ENCODE peak calls at places on chromosomes 2 and 18, in ten cellular contexts. L, D, E, A, M, K, V, S, W and B are unnamed samples.

GRCh38 chr2:16383411-16383810 is 282.2 kb downstream of the CYRIA start:
- DNase-seq in L (no peak), D (no peak), E (no peak), A (no peak), M (no peak), K (no peak), V (no peak), S (no peak), W (no peak), B (no peak)

GRCh38 chr2:224127871-224128501 is 88.9 kb upstream of the SERPINE2 start:
- DNase-seq in L (no peak), D (no peak), E (no peak), A (no peak), M (no peak), K (peak), V (peak), S (no peak), W (no peak), B (no peak)

GRCh38 chr2:118112771-118113334 is 24.6 kb downstream of the INSIG2 start:
- DNase-seq in L (no peak), D (peak), E (no peak), A (no peak), M (no peak), K (no peak), V (no peak), S (no peak), W (no peak), B (no peak)

GRCh38 chr2:69138247-69138754 is 125.3 kb downstream of the ANTXR1 start:
- DNase-seq in L (no peak), D (peak), E (no peak), A (no peak), M (no peak), K (no peak), V (no peak), S (no peak), W (no peak), B (no peak)

GRCh38 chr2:136051001-136051724 is 65.7 kb upstream of the DARS1 start:
- DNase-seq in L (no peak), D (no peak), E (no peak), A (no peak), M (no peak), K (no peak), V (no peak), S (no peak), W (no peak), B (no peak)

GRCh38 chr2:80354858-80355257 is 50.3 kb upstream of the LRRTM1 start:
- DNase-seq in L (peak), D (no peak), E (no peak), A (no peak), M (no peak), K (no peak), V (no peak), S (no peak), W (no peak), B (no peak)

GRCh38 chr2:63581266-63581961 is 6.9 kb downstream of the WDPCP start:
- DNase-seq in L (no peak), D (no peak), E (no peak), A (peak), M (no peak), K (peak), V (no peak), S (no peak), W (peak), B (no peak)

GRCh38 chr2:170434900-170435640 is 257.1 kb downstream of the MYO3B start:
- DNase-seq in L (no peak), D (no peak), E (peak), A (no peak), M (no peak), K (no peak), V (no peak), S (no peak), W (no peak), B (no peak)

GRCh38 chr2:42117923-42118758 is 51.0 kb upstream of the EML4 start:
- DNase-seq in L (no peak), D (no peak), E (peak), A (no peak), M (no peak), K (peak), V (no peak), S (no peak), W (no peak), B (no peak)

GRCh38 chr2:193695367-193695766 is 1500.6 kb upstream of the TMEFF2 start:
- DNase-seq in L (no peak), D (peak), E (no peak), A (no peak), M (no peak), K (peak), V (no peak), S (no peak), W (no peak), B (no peak)

GRCh38 chr2:201796478-201796865 is 9.9 kb upstream of the CDK15 start:
- DNase-seq in L (no peak), D (no peak), E (no peak), A (no peak), M (no peak), K (no peak), V (no peak), S (no peak), W (no peak), B (no peak)

GRCh38 chr2:201794261-201794660 is 12.1 kb upstream of the CDK15 start:
- DNase-seq in L (no peak), D (no peak), E (no peak), A (no peak), M (no peak), K (no peak), V (no peak), S (no peak), W (no peak), B (no peak)

GRCh38 chr2:201797175-201797840 is 9.0 kb upstream of the CDK15 start:
- DNase-seq in L (no peak), D (no peak), E (no peak), A (no peak), M (no peak), K (no peak), V (no peak), S (no peak), W (no peak), B (no peak)

GRCh38 chr2:201793631-201794030 is 12.7 kb upstream of the CDK15 start:
- DNase-seq in L (no peak), D (no peak), E (no peak), A (no peak), M (no peak), K (no peak), V (no peak), S (no peak), W (no peak), B (no peak)

DNA sequence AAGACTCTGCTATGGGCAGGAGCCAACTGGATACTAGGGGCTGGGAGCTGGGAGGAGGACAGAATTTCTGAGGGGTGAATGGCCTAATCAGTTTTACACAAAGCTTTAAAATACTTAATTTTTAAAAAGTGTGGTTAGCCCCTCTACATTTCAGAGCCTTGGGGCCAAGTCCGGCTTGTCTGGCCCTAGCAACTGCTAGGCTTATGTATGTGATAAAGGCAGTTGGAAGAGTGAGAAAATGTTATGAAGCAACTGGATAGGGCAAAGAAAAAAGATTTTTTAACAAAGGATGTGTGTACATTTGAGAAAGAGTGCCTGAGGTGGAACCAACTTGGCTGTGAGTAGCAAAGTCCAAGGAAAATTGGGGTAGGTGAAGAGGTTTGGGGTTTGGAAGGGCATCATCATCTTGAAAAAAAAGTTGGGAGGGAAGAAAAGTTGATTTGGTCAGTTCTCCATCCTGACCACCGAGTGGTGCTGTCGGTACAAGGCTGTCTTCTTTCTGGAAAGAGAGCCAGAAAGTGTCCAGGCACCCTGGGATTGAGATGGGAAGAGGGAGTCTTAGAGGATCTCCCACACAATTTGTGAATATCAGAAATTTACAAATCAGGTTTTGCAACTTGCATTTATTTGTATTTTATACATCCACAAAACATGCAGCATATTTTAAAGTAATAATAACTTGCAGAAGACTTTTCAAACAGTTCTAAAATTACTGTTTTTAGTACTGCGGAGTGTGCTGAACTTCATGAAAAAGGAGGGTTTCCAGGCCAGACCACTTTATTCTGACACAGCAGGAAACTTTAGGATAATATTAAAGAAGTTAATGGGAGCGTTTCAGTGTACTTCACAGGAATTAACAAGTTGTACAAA is 10.5 kb upstream of the CDK15 start:
- DNase-seq in L (no peak), D (peak), E (no peak), A (no peak), M (no peak), K (peak), V (peak), S (no peak), W (no peak), B (no peak)
- TF ChIP-seq CTCF in L (peak), D (peak), E (peak), A (peak), M (peak), K (peak), V (peak), S (no peak), W (peak), B (no peak)

GRCh38 chr2:65053199-65053598 is 3.0 kb upstream of the CEP68 start:
- DNase-seq in L (no peak), D (no peak), E (peak), A (no peak), M (peak), K (no peak), V (no peak), S (no peak), W (no peak), B (no peak)
- TF ChIP-seq POLR2A in L (no peak), D (no peak), E (peak), A (no peak), M (no peak), K (no peak), V (no peak), S (no peak), W (no peak), B (no peak)

DNA sequence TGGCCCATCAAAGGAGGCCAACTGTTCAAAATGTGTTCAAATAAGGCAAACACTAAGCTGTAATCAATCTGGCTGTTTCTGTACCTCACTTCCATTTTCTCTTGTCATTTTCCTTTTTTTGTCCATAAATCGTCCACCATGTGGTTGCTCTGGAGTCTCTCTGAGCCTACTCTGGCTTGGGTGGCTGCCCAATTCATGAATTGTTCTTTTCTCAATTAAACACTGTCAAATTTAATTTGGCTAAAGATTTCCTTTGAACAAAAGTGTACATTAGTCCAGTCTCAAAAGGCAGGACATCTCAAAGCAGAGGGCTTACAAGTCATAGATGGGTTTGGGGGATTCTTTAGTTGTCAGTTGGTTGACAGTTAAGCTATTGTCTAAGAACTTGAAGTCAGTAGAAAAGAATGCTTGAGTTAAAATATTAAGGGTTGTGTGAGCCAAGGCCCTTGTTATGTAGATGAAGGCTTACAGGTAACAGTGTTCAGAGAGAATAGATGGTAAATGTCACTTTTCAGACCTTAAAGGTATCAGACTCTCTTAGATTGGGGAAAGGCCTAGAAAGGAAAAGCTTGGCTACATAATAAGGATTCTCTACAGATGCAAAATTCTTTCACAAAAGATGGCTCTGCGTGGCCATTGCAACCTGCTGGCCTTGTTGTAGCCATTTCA is 831.2 kb upstream of the CDH2 start:
- DNase-seq in L (no peak), D (no peak), E (no peak), A (no peak), M (no peak), K (no peak), V (no peak), S (no peak), W (no peak), B (no peak)
- H3K4me3 ChIP-seq in L (no peak), D (no peak), E (no peak), A (no peak), M (no peak), K (no peak), V (no peak), S (no peak), W (no peak), B (no peak)

GRCh38 chr2:64939332-64939917 is 49.8 kb upstream of the SLC1A4 start:
- DNase-seq in L (no peak), D (no peak), E (peak), A (no peak), M (peak), K (no peak), V (no peak), S (no peak), W (no peak), B (no peak)
- TF ChIP-seq CTCF in L (no peak), D (no peak), E (peak), A (no peak), M (no peak), K (no peak), V (no peak), S (no peak), W (no peak), B (no peak)

GRCh38 chr18:3183103-3183717 is 36.6 kb downstream of the MYOM1 start:
- DNase-seq in L (no peak), D (no peak), E (no peak), A (no peak), M (no peak), K (no peak), V (no peak), S (no peak), W (no peak), B (no peak)

GRCh38 chr18:3179430-3180089 is 40.2 kb downstream of the MYOM1 start:
- DNase-seq in L (no peak), D (no peak), E (peak), A (no peak), M (no peak), K (no peak), V (no peak), S (no peak), W (no peak), B (no peak)

GRCh38 chr18:3180325-3180724 is 39.4 kb downstream of the MYOM1 start:
- DNase-seq in L (no peak), D (no peak), E (no peak), A (no peak), M (no peak), K (no peak), V (no peak), S (no peak), W (no peak), B (no peak)

GRCh38 chr18:3175195-3175758 is 44.5 kb downstream of the MYOM1 start:
- DNase-seq in L (no peak), D (no peak), E (no peak), A (no peak), M (no peak), K (no peak), V (no peak), S (no peak), W (no peak), B (no peak)

DNA sequence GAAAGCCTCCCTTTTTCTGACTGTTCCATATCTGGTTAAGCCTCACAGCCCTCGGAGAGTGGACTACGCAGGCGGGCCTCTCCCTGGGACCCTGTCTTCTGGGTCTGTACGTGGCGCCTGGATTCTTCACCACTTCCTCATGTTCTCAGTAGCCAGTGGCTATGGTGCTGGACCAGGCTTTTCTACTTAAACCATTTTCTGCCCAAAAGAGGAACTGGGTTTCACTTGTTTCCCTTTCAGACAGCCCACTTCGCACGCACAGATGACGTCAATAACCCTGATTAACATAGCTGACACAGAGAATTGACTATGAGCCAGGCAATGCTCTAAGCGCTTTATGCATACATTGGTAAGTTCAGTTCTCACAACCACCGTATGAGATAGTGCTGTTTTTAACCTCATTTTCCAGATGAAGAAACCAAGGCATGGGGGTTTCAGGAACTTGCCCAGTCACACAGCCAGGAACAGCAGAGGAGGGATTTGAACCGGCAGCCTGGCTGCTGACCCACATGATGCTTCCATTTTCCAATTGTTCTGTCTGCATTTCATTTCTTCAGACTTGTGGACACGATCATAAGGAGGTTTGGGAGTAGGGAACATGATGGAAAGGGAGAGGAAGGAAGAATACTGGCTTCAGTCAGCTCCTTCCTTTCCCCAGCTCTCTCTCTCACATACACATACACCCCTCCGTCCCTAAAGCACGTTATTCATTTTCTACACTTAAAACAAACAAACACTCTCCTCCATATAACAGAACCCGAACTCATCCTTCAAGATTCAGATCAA is 41.7 kb downstream of the MYOM1 start:
- DNase-seq in L (no peak), D (no peak), E (peak), A (no peak), M (peak), K (peak), V (no peak), S (peak), W (no peak), B (peak)
- TF ChIP-seq POLR2A in L (no peak), D (no peak), E (peak), A (peak), M (peak), K (no peak), V (no peak), S (no peak), W (peak), B (no peak)

GRCh38 chr2:229265727-229266126 is 5.4 kb downstream of the PID1 start:
- DNase-seq in L (no peak), D (no peak), E (no peak), A (peak), M (no peak), K (no peak), V (peak), S (no peak), W (no peak), B (no peak)
- H3K4me3 ChIP-seq in L (peak), D (no peak), E (no peak), A (no peak), M (no peak), K (no peak), V (no peak), S (no peak), W (no peak), B (no peak)

GRCh38 chr2:10678225-10678624 is 11.6 kb downstream of the NOL10 start:
- DNase-seq in L (no peak), D (no peak), E (no peak), A (no peak), M (no peak), K (no peak), V (no peak), S (no peak), W (no peak), B (no peak)
- TF ChIP-seq CTCF in L (no peak), D (no peak), E (no peak), A (peak), M (peak), K (no peak), V (no peak), S (no peak), W (no peak), B (no peak)

GRCh38 chr2:101486994-101487393 is 12.1 kb upstream of the RFX8 start:
- DNase-seq in L (no peak), D (no peak), E (no peak), A (no peak), M (no peak), K (no peak), V (no peak), S (no peak), W (no peak), B (no peak)

GRCh38 chr2:101485856-101486255 is 10.9 kb upstream of the RFX8 start:
- DNase-seq in L (no peak), D (no peak), E (no peak), A (no peak), M (no peak), K (no peak), V (no peak), S (no peak), W (no peak), B (no peak)

GRCh38 chr2:101480764-101481163 is 5.9 kb upstream of the RFX8 start:
- DNase-seq in L (no peak), D (no peak), E (no peak), A (no peak), M (no peak), K (no peak), V (no peak), S (no peak), W (no peak), B (no peak)

DNA sequence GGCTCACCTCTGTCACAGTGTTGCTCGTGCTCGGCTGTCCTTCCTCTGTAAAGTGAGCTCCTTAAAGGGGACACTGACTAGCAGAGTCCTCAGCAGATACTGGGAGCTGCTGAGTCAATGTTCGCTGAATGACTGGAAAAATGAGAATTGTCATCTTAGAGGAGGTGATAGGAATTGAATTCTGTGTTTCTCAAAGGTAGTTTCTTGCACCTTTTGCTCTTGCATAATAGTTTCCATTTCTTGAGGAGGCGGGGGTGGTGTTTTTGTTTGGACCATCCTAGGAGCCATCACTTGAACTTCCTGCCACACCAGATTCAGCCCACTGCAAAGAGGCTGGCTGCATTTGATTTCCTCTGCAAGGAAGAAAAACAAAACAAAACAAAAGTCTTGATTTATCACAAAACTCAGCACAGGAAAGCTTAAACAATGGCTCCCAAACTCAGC is 11.4 kb upstream of the RFX8 start:
- DNase-seq in L (no peak), D (no peak), E (no peak), A (no peak), M (no peak), K (no peak), V (no peak), S (no peak), W (no peak), B (no peak)
- TF ChIP-seq POLR2A in L (no peak), D (no peak), E (no peak), A (no peak), M (no peak), K (no peak), V (no peak), S (no peak), W (no peak), B (no peak)

DNA sequence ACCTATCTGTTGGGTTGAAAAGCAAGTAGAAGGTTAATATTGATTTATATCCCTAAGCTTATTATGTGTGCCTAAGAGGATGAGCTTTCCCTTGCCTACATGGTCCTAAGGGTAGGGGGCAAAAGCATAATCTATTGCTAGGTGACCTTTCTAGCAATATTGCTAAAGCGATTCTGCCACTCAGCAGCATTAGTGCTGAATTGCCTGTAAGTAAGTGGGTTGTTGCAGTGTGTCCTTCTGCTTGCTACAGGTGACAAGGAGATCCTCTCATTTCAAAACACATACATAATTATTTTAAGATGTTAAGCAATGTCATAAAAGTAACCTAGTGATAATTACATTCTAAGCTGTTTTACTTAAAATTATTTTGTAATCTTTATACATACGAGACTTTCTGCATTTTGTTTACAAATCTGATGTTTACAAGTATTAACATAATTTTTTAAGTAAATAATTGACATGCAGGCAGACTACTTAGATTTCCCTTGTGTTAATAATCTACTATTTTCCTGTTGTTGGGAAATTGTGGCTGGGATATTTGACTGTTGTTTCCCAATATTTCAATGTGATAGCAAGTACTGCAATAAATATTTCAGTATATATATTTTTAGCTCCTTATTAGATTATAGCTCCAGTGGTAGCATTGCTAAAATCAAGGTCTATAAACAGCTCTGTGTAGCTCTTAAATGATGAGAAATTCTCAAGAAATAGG is 49.1 kb upstream of the CABYR start:
- DNase-seq in L (peak), D (no peak), E (no peak), A (no peak), M (no peak), K (no peak), V (no peak), S (no peak), W (no peak), B (no peak)
- H3K4me3 ChIP-seq in L (no peak), D (no peak), E (no peak), A (no peak), M (no peak), K (no peak), V (no peak), S (no peak), W (no peak), B (no peak)